ENCODE peak calls at places on chromosomes 4 and X, in five cellular contexts. L, M, W, H and F are unnamed samples.

GRCh38 chrX:134821370-134821769 is 163.1 kb upstream of the PLAC1 start:
- DNase-seq in L (peak; percentile 73), M (no peak), W (no peak), H (no peak), F (no peak)

GRCh38 chrX:119880552-119881437 is 9.2 kb downstream of the NDUFA1 start:
- DNase-seq in L (peak; percentile 63), M (no peak), W (no peak), H (peak; percentile 1), F (no peak)

GRCh38 chrX:129359269-129359668 is 164.0 kb downstream of the SMARCA1 start:
- DNase-seq in L (peak; percentile 31), M (no peak), W (no peak), H (no peak), F (no peak)

GRCh38 chrX:96372313-96373046 is 312.2 kb upstream of the DIAPH2 start:
- DNase-seq in L (peak; percentile 70), M (no peak), W (no peak), H (peak; percentile 1), F (no peak)

GRCh38 chr4:31283689-31284088 is 563.5 kb downstream of the PCDH7 start:
- DNase-seq in L (no peak), M (no peak), W (no peak), H (no peak), F (no peak)

GRCh38 chr4:169438057-169438480 is 167.3 kb upstream of the SH3RF1 start:
- DNase-seq in L (no peak), M (no peak), W (no peak), H (no peak), F (no peak)

GRCh38 chr4:39614487-39615162 is 24.0 kb downstream of the SMIM14 start:
- DNase-seq in L (peak; percentile 87), M (no peak), W (no peak), H (no peak), F (no peak)

GRCh38 chr4:140130677-140131076 is 23.3 kb downstream of the MAML3 start:
- DNase-seq in L (peak; percentile 83), M (no peak), W (no peak), H (no peak), F (no peak)

GRCh38 chr4:77501851-77502250 is 103.8 kb upstream of the CXCL13 start:
- DNase-seq in L (no peak), M (no peak), W (no peak), H (no peak), F (no peak)
- TF ChIP-seq CTCF in L (no peak), M (no peak), W (no peak), H (no peak), F (no peak)

DNA sequence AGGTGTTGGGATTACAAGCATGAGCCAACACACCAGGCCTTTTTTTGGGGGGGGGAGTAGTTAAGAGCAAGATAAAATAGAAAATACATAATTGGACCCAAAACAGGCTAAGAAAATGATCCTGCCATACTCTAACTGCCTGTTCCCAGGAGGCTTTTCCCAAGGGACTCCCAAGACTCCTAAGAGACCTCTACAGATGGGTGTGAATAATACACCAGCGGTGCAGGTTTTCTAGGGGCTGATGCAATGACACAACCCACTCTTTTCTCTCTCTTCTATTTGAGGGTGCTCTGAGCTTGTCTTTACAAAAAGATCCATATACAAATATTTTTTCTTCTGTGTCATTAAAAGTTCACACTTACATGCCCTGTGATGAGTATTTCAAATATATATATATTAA is 116.9 kb downstream of the RASL11B start:
- DNase-seq in L (no peak), M (no peak), W (no peak), H (no peak), F (no peak)
- TF ChIP-seq CTCF in L (no peak), M (no peak), W (no peak), H (no peak), F (no peak)

DNA sequence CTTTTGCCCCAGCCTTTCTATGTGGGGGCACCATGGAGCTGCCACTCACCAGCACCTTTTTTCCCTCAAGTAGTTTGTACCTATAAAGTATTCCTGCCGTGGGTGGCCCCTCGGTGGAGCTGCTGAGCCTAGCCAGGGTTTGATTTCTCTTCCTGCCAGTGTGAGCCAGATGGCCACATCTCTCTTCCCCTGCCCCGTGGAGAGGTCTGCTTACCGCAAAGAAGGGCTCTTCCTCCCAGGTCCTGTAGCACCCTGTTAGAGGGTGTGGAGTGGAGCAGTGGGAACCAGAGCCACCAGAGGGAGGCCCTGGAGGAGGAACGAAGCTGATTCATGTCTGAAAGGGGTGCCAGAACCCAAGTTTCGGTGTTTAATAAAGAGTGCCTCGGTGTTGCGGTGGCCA is 95.4 kb downstream of the PTTG2 start:
- DNase-seq in L (no peak), M (no peak), W (no peak), H (no peak), F (no peak)
- TF ChIP-seq CTCF in L (no peak), M (no peak), W (no peak), H (no peak), F (no peak)

GRCh38 chr4:107655289-107655688 is 64.7 kb downstream of the PAPSS1 start:
- DNase-seq in L (no peak), M (no peak), W (no peak), H (no peak), F (no peak)

GRCh38 chr4:107658400-107659326 is 61.4 kb downstream of the PAPSS1 start:
- DNase-seq in L (no peak), M (no peak), W (no peak), H (no peak), F (no peak)

GRCh38 chr4:107654694-107655093 is 65.3 kb downstream of the PAPSS1 start:
- DNase-seq in L (no peak), M (no peak), W (no peak), H (peak; percentile 3), F (no peak)
- TF ChIP-seq CTCF in L (no peak), M (no peak), W (no peak), H (peak; percentile 50), F (peak; percentile 64)

DNA sequence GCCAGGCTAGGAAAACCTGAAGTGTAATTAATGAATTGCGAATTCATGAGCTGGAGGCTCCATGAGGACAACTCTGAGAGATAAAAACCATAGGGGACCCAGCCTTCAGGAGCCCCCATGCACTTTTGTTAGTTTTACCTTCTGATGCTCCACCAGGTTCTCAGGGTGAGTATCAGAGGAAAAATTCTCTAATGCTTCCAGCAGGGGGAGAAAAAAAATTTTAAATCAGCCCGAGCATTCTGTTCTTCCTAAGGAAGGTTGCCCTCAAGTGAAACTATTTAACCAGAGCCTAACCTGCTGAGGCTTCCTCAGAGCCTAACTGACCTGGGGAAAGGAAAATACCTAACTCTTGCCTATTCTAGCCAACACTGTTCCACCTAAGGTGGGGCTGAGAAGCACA is 552.6 kb downstream of the PPARGC1A start:
- DNase-seq in L (no peak), M (no peak), W (no peak), H (no peak), F (no peak)
- TF ChIP-seq CTCF in L (no peak), M (no peak), W (no peak), H (peak; percentile 57), F (peak; percentile 56)

GRCh38 chr4:101115841-101116240 is 231.5 kb downstream of the PPP3CA start:
- DNase-seq in L (no peak), M (no peak), W (no peak), H (no peak), F (no peak)
- TF ChIP-seq CTCF in L (no peak), M (no peak), W (no peak), H (no peak), F (no peak)

DNA sequence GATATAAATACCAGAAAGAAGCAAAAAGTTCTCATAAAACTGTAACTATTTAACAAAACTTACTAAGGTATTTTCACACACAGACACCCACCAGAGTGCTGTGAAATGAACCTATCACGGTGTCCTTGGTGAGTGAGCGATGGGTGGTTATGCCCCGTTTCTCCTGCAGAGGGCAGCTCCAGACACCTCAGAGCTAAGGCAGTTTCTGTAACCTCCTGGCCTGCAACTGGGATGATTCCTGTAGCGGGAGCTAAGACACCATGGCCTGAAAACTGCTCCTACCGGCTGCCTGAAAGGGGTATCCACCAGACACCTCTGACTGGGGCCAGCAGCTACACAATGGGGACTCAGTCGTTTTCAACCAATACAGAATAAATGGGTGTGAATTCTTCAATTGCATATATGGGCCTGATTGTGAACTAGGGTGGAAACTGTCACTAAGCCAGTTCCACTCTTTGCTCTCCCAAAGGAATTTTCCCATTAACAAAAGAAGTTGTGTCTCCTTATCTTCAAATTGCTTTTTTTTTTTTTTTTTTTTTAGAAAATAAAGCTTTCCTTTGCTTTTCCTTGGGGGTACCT is 2375.8 kb upstream of the TENM3 start:
- DNase-seq in L (peak; percentile 57), M (no peak), W (no peak), H (peak; percentile 68), F (no peak)
- TF ChIP-seq CTCF in L (peak; percentile 54), M (peak; percentile 38), W (peak; percentile 15), H (peak; percentile 83), F (peak; percentile 86)